ENCODE peak calls at places on chromosomes 13 and 19, in eight cellular contexts. F is ovary; Z is upper lobe of left lung; V is psoas muscle; R is hepatocyte; S is astrocyte; G is HFF-Myc; H is activated CD8-positive, alpha-beta T cell treated with anti-CD3 and anti-CD28 coated beads for 36 hours. A is an unnamed sample.
A peak's percentile ranks its signal among the peaks of the same experiment; 100 is the strongest.

GRCh38 chr19:16594681-16595091 is 22.5 kb upstream of the SLC35E1 start:
- DNase-seq in F (no peak), Z (no peak), V (no peak), R (no peak), S (no peak), G (no peak), H (peak; percentile 65), A (no peak)

GRCh38 chr13:27569405-27569804 is 50.9 kb downstream of the LNX2 start:
- DNase-seq in F (no peak), Z (no peak), V (no peak), R (no peak), S (no peak), G (no peak), H (no peak), A (peak; percentile 91)

GRCh38 chr13:99895428-99895998 is 76.1 kb downstream of the ZIC5 start:
- DNase-seq in F (no peak), Z (peak; percentile 80), V (no peak), R (no peak), S (no peak), G (no peak), H (no peak), A (no peak)

GRCh38 chr19:28482221-28482620 is 730.7 kb downstream of the UQCRFS1 start:
- DNase-seq in F (no peak), Z (no peak), V (no peak), R (no peak), S (no peak), G (no peak), H (no peak), A (peak; percentile 56)

GRCh38 chr19:55340784-55341147 is 1.1 kb downstream of the KMT5C start:
- DNase-seq in F (no peak), Z (peak; percentile 74), V (no peak), R (peak; percentile 71), S (no peak), G (no peak), H (peak; percentile 53), A (no peak)

GRCh38 chr19:32594021-32594420 is 13.0 kb downstream of the PDCD5 start:
- DNase-seq in F (no peak), Z (no peak), V (no peak), R (no peak), S (no peak), G (no peak), H (no peak), A (no peak)

GRCh38 chr13:50094615-50095293 is 79.5 kb downstream of the KCNRG start:
- DNase-seq in F (no peak), Z (no peak), V (no peak), R (no peak), S (peak; percentile 39), G (no peak), H (no peak), A (peak; percentile 57)

GRCh38 chr19:22620401-22620800 is 13.7 kb upstream of the ZNF492 start:
- DNase-seq in F (no peak), Z (no peak), V (no peak), R (no peak), S (no peak), G (no peak), H (no peak), A (no peak)

GRCh38 chr19:39212377-39212742 is 8.3 kb upstream of the SYCN start:
- DNase-seq in F (no peak), Z (no peak), V (no peak), R (no peak), S (no peak), G (no peak), H (peak; percentile 85), A (no peak)

GRCh38 chr13:51995677-51996551 is 15.3 kb downstream of the ATP7B start:
- DNase-seq in F (no peak), Z (no peak), V (no peak), R (no peak), S (peak; percentile 18), G (no peak), H (no peak), A (peak; percentile 25)

GRCh38 chr19:38004505-38005223 is 97.7 kb downstream of the SIPA1L3 start:
- DNase-seq in F (peak; percentile 69), Z (no peak), V (peak; percentile 81), R (peak; percentile 89), S (peak; percentile 96), G (peak; percentile 98), H (peak; percentile 17), A (peak; percentile 97)

GRCh38 chr13:44484562-44485164 is 91.5 kb downstream of the TSC22D1 start:
- DNase-seq in F (no peak), Z (no peak), V (no peak), R (no peak), S (no peak), G (no peak), H (no peak), A (no peak)

GRCh38 chr19:41532526-41532925 is 43.4 kb upstream of the CEACAM21 start:
- DNase-seq in F (no peak), Z (no peak), V (no peak), R (no peak), S (no peak), G (no peak), H (no peak), A (no peak)

GRCh38 chr13:73657821-73658540 is 476.2 kb downstream of the KLF12 start:
- DNase-seq in F (no peak), Z (no peak), V (peak; percentile 39), R (no peak), S (peak; percentile 47), G (peak; percentile 50), H (no peak), A (no peak)

GRCh38 chr19:7506385-7507328 is 9.2 kb upstream of the ZNF358 start:
- DNase-seq in F (peak; percentile 59), Z (peak; percentile 90), V (peak; percentile 85), R (peak; percentile 64), S (peak; percentile 68), G (no peak), H (peak; percentile 79), A (peak; percentile 87)

GRCh38 chr19:11296264-11296663 is 304 bp downstream of the TSPAN16 start:
- DNase-seq in F (no peak), Z (no peak), V (peak; percentile 28), R (no peak), S (no peak), G (no peak), H (no peak), A (no peak)

GRCh38 chr19:5913739-5914357 is at the start of gene CAPS:
- DNase-seq in F (no peak), Z (peak; percentile 56), V (peak; percentile 56), R (no peak), S (peak; percentile 44), G (no peak), H (no peak), A (peak; percentile 75)

GRCh38 chr13:113398963-113399754 is 35.2 kb upstream of the GRTP1 start:
- DNase-seq in F (no peak), Z (peak; percentile 62), V (no peak), R (no peak), S (peak; percentile 59), G (no peak), H (no peak), A (no peak)

GRCh38 chr13:40589285-40590109 is 76.9 kb downstream of the FOXO1 start:
- DNase-seq in F (no peak), Z (no peak), V (peak; percentile 42), R (no peak), S (peak; percentile 70), G (peak; percentile 27), H (no peak), A (peak; percentile 92)

GRCh38 chr19:46812898-46813569 is 24.6 kb upstream of the SLC1A5 start:
- DNase-seq in F (peak; percentile 46), Z (peak; percentile 82), V (no peak), R (no peak), S (no peak), G (no peak), H (no peak), A (no peak)

GRCh38 chr13:62919491-62919890 is 1503.8 kb upstream of the PCDH20 start:
- DNase-seq in F (no peak), Z (peak; percentile 20), V (no peak), R (no peak), S (no peak), G (no peak), H (no peak), A (no peak)

GRCh38 chr13:26502826-26503225 is 54.7 kb upstream of the WASF3 start:
- DNase-seq in F (no peak), Z (no peak), V (peak; percentile 44), R (peak; percentile 52), S (peak; percentile 31), G (peak; percentile 36), H (peak; percentile 52), A (peak; percentile 50)
- TF ChIP-seq CTCF in F (no peak), Z (no peak), V (no peak), R (no peak), S (peak; percentile 8), G (no peak), H (peak; percentile 32), A (no peak)

GRCh38 chr13:68810660-68811059 is 1297.0 kb upstream of the ATXN8OS start:
- DNase-seq in F (no peak), Z (no peak), V (no peak), R (peak; percentile 8), S (no peak), G (no peak), H (no peak), A (peak; percentile 16)
- TF ChIP-seq CTCF in F (no peak), Z (no peak), V (no peak), R (peak; percentile 42), S (no peak), G (no peak), H (no peak), A (no peak)

GRCh38 chr13:45715351-45715750 is 13.2 kb downstream of the CBY2 start:
- DNase-seq in F (no peak), Z (no peak), V (no peak), R (no peak), S (no peak), G (no peak), H (no peak), A (no peak)

GRCh38 chr13:45721203-45721731 is 19.1 kb downstream of the CBY2 start:
- DNase-seq in F (no peak), Z (no peak), V (no peak), R (no peak), S (no peak), G (no peak), H (no peak), A (no peak)

GRCh38 chr13:45717324-45717723 is 15.2 kb downstream of the CBY2 start:
- DNase-seq in F (no peak), Z (no peak), V (no peak), R (no peak), S (no peak), G (no peak), H (no peak), A (no peak)

GRCh38 chr13:45718992-45719391 is 16.9 kb downstream of the CBY2 start:
- DNase-seq in F (no peak), Z (no peak), V (no peak), R (no peak), S (peak; percentile 23), G (no peak), H (no peak), A (no peak)

DNA sequence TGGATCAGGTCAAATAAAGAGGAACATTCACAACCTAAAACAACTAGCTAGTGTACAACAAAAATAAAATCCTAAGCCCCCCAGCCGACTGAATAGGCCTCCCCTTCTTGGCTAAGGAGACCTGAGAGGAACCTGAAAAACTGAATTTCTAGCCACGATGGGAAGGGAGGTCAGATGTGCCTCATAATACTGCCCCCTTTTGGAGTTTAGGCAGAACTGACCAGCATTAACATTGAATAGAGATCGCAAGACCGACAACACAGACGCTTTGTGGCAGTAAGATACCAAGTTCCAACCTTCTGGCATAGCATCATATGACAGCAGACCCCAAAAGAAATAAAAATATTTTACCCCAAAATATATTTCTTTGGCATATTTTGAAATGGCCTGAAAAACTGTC is 15.9 kb downstream of the CBY2 start:
- DNase-seq in F (no peak), Z (no peak), V (no peak), R (peak; percentile 25), S (peak; percentile 3), G (no peak), H (no peak), A (peak; percentile 52)
- TF ChIP-seq CTCF in F (no peak), Z (no peak), V (no peak), R (peak; percentile 49), S (peak; percentile 50), G (peak; percentile 58), H (peak; percentile 68), A (peak; percentile 72)

GRCh38 chr19:34275705-34276104 is 21.4 kb downstream of the GARRE1 start:
- DNase-seq in F (no peak), Z (no peak), V (no peak), R (no peak), S (no peak), G (no peak), H (no peak), A (no peak)
- TF ChIP-seq CTCF in F (no peak), Z (no peak), V (no peak), R (no peak), S (no peak), G (no peak), H (no peak), A (no peak)

A was measured in epithelial cell of esophagus.